ENCODE peak calls at places on chromosomes 6 and 20, in four cellular contexts. I is ovary, N is esophagus squamous epithelium, S is mucosa of descending colon. G is an unnamed sample.

GRCh38 chr6:132133734-132134490 is 182.7 kb upstream of the CCN2 start:
- DNase-seq in I (no peak), N (no peak), S (no peak), G (peak; percentile 85)

GRCh38 chr6:150766201-150766997 is 99.1 kb upstream of the MTHFD1L start:
- DNase-seq in I (peak; percentile 20), N (no peak), S (no peak), G (peak; percentile 64)

GRCh38 chr20:14334306-14334930 is 3.0 kb downstream of the FLRT3 start:
- DNase-seq in I (peak; percentile 48), N (no peak), S (no peak), G (peak; percentile 34)

GRCh38 chr6:135311446-135312200 is 130.5 kb downstream of the MYB start:
- DNase-seq in I (no peak), N (no peak), S (no peak), G (no peak)

GRCh38 chr20:55067158-55067825 is 591.9 kb downstream of the DOK5 start:
- DNase-seq in I (no peak), N (no peak), S (no peak), G (no peak)

GRCh38 chr6:105213272-105213671 is 33.5 kb upstream of the POPDC3 start:
- DNase-seq in I (no peak), N (no peak), S (no peak), G (no peak)

GRCh38 chr6:152048921-152049320 is 241.4 kb downstream of the ESR1 start:
- DNase-seq in I (no peak), N (no peak), S (no peak), G (no peak)

GRCh38 chr6:36289281-36290018 is 19.6 kb downstream of the PNPLA1 start:
- DNase-seq in I (no peak), N (no peak), S (no peak), G (no peak)

GRCh38 chr6:170445487-170445886 is 107.6 kb downstream of the PSMB1 start:
- DNase-seq in I (no peak), N (no peak), S (peak; percentile 25), G (no peak)

GRCh38 chr6:21987501-21987957 is 309.3 kb downstream of the PRL start:
- DNase-seq in I (peak; percentile 80), N (peak; percentile 1), S (peak; percentile 60), G (peak; percentile 51)

GRCh38 chr20:1632228-1632577 is 12.4 kb upstream of the SIRPB1 start:
- DNase-seq in I (no peak), N (no peak), S (no peak), G (no peak)

GRCh38 chr6:137309078-137309762 is 90.0 kb upstream of the IFNGR1 start:
- DNase-seq in I (peak; percentile 25), N (no peak), S (peak; percentile 81), G (peak; percentile 67)

GRCh38 chr20:31820228-31820627 is 1.1 kb downstream of the MYLK2 start:
- DNase-seq in I (no peak), N (no peak), S (no peak), G (no peak)

GRCh38 chr6:105024803-105025202 is 67.9 kb downstream of the LIN28B start:
- DNase-seq in I (no peak), N (no peak), S (no peak), G (no peak)

GRCh38 chr6:165605901-165606739 is 56.9 kb downstream of the PDE10A start:
- DNase-seq in I (no peak), N (no peak), S (no peak), G (no peak)

GRCh38 chr6:157521665-157522335 is 140.8 kb downstream of the ZDHHC14 start:
- DNase-seq in I (no peak), N (no peak), S (no peak), G (no peak)

GRCh38 chr20:9515761-9516657 is 1.6 kb downstream of the LAMP5 start:
- DNase-seq in I (no peak), N (no peak), S (no peak), G (no peak)

GRCh38 chr6:111041917-111042316 is 45.4 kb upstream of the SLC16A10 start:
- DNase-seq in I (no peak), N (no peak), S (no peak), G (no peak)

GRCh38 chr20:55415567-55416142 is 589.7 kb downstream of the CBLN4 start:
- DNase-seq in I (no peak), N (no peak), S (no peak), G (peak; percentile 22)

GRCh38 chr20:38342196-38342595 is 4.1 kb upstream of the LBP start:
- DNase-seq in I (no peak), N (no peak), S (no peak), G (no peak)

GRCh38 chr20:38725959-38726848 is 1.9 kb downstream of the SLC32A1 start:
- DNase-seq in I (no peak), N (no peak), S (no peak), G (peak; percentile 77)

GRCh38 chr6:7846971-7847818 is 63.4 kb downstream of the TXNDC5 start:
- DNase-seq in I (peak; percentile 21), N (no peak), S (no peak), G (no peak)

GRCh38 chr6:45949256-45949655 is 66.4 kb downstream of the CLIC5 start:
- DNase-seq in I (no peak), N (no peak), S (no peak), G (no peak)

GRCh38 chr20:11869641-11870040 is 48.1 kb upstream of the BTBD3 start:
- DNase-seq in I (no peak), N (no peak), S (no peak), G (no peak)

GRCh38 chr6:122789078-122789861 is at the start of gene SMPDL3A:
- DNase-seq in I (peak; percentile 74), N (no peak), S (peak; percentile 84), G (peak; percentile 64)

GRCh38 chr20:63102720-63103375 is 96.1 kb upstream of the BHLHE23 start:
- DNase-seq in I (no peak), N (no peak), S (peak; percentile 68), G (peak; percentile 50)

GRCh38 chr6:156809034-156809433 is 31.9 kb downstream of the ARID1B start:
- DNase-seq in I (no peak), N (no peak), S (no peak), G (peak; percentile 58)

GRCh38 chr20:4134861-4135379 is 119.6 kb upstream of the RNF24 start:
- DNase-seq in I (no peak), N (no peak), S (no peak), G (no peak)

GRCh38 chr20:4871486-4871885 is 129.8 kb downstream of the SLC23A2 start:
- DNase-seq in I (no peak), N (no peak), S (no peak), G (no peak)

GRCh38 chr6:33192671-33193602 is 670 bp upstream of the COL11A2 start:
- DNase-seq in I (peak; percentile 41), N (no peak), S (peak; percentile 58), G (no peak)

GRCh38 chr6:4313044-4313686 is 177.8 kb upstream of the ECI2 start:
- DNase-seq in I (no peak), N (no peak), S (no peak), G (peak; percentile 80)

GRCh38 chr6:4319992-4320683 is 184.8 kb upstream of the ECI2 start:
- DNase-seq in I (no peak), N (no peak), S (no peak), G (peak; percentile 83)

GRCh38 chr6:4314201-4314707 is 178.9 kb upstream of the ECI2 start:
- DNase-seq in I (no peak), N (no peak), S (no peak), G (no peak)

GRCh38 chr6:4320860-4321259 is 185.5 kb upstream of the ECI2 start:
- DNase-seq in I (no peak), N (no peak), S (no peak), G (peak; percentile 66)

GRCh38 chr6:4316867-4317400 is 181.6 kb upstream of the ECI2 start:
- DNase-seq in I (no peak), N (no peak), S (peak; percentile 61), G (peak; percentile 91)
- H3K4me1 ChIP-seq in I (no peaks in the 10 kb centered on the region), N (peaks cover 43% of the 10 kb centered on the region), S (peaks cover 37% of the 10 kb centered on the region), G (peaks cover 55% of the 10 kb centered on the region)

DNA sequence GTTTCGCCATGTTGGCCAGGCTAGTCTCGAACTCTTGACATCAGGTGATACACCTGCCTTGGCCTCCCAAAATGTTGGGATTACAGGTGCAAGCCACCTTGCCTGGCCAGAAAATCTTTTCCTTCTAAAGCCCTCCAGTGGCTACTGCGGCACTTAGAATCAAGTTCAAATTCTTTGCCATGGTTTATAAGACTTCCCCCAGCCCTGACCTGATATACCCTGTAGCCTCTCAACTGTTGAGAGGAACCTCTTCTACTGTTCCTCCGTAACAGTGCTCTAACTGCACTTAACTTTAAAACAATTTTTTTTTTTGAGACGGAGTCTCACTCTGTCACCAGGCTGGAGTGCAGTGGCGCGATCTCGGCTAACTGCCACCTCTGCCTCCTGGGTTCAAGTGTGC is 235.6 kb downstream of the BCAS1 start:
- DNase-seq in I (no peak), N (no peak), S (no peak), G (no peak)
- H3K4me3 ChIP-seq in I (no peak overlapping the region), N (no peak overlapping the region), S (no peak overlapping the region), G (no peak overlapping the region)

DNA sequence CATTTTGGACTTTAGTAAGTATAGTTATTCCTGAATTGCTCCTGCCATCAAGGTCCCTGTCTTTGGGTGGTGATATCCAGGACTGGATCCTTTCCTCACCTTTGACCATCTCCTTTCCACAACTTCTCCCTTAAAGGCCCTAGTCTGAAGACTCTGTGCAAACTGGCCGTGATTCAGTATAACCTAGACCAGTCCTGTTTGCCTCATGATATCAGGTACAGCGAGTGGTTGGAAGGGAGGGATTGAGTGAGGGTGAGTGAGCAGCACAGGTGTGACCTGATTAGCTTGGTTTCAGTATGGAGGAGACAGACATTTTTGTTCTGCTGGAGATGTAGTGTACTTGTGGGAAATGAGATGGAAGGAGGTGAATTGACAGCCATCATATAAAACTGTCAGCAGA is 2.3 kb upstream of the RRP36 start:
- DNase-seq in I (no peak), N (no peak), S (no peak), G (no peak)
- H3K4me1 ChIP-seq in I (peaks cover 15% of the 10 kb centered on the region), N (peaks cover 56% of the 10 kb centered on the region), S (peaks cover 30% of the 10 kb centered on the region), G (peaks cover 15% of the 10 kb centered on the region)

DNA sequence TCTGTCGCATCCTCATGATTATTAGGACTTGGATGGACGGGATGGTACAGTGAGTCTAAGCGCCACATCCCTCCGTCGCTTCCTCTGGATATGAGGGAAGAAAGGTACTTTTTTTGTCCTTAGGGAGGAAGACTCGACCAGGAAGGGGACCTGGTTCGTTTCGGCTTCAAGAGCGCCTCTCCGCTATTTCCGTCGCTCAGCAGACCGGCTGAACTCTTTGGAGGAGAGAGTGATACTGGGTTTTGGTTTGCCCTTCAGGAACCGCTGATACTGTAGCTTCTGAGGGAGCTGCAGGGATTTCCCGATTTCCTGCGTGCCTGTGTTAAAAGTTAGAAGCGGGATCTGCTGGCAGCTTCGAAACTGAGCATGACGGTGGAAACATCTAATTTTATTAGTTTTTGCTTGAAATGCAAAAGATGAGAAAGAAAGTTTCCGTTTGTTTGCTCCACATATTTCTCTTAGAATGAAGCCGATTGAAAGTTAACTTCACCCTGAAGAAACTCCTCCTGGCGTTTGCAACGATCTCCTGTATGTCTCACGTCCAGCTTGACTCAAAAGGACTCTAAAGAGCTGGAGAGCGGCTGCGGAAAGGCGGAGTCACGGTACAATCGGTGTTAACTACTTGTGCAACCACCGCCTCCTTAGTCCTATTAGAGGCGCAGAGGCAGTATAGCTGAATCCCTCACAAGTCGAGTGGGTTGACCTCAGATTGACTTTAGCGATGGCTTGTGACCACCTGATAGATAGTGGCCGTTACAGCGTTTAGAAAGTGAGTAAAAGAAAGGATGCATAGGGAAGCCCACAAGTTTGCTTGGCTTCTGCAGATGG is 129.4 kb downstream of the TRIM27 start:
- DNase-seq in I (no peak), N (no peak), S (no peak), G (peak; percentile 75)
- H3K4me3 ChIP-seq in I (no peak overlapping the region), N (peak overlapping the region; percentile 20), S (no peak overlapping the region), G (peak overlapping the region; percentile 51)

GRCh38 chr20:25035924-25036323 is 22.0 kb downstream of the ACSS1 start:
- DNase-seq in I (no peak), N (no peak), S (no peak), G (no peak)
- H3K4me1 ChIP-seq in I (peaks cover 43% of the 10 kb centered on the region), N (peaks cover 74% of the 10 kb centered on the region), S (peaks cover 58% of the 10 kb centered on the region), G (peaks cover 51% of the 10 kb centered on the region)

G was measured in A673.